ENCODE peak calls at places on chromosome 1, in six cellular contexts. A is EH, J is AG10803, B is LoVo, K is kidney glomerular epithelial cell, M is GM23248. P is an unnamed sample.

GRCh38 chr1:203996126-203996525 is 76.8 kb upstream of the SOX13 start:
- DNase-seq in B (no peak), K (no peak), M (peak; percentile 8), J (no peak), A (peak; percentile 6), P (peak; percentile 30)

GRCh38 chr1:6515771-6516170 is 24.3 kb upstream of the PLEKHG5 start:
- DNase-seq in M (peak; percentile 42), A (peak; percentile 66), J (peak; percentile 47), B (no peak), K (no peak), P (no peak)

GRCh38 chr1:215156232-215156631 is 73.7 kb downstream of the KCNK2 start:
- DNase-seq in A (peak; percentile 63), B (no peak), J (peak; percentile 64), M (peak; percentile 45), K (no peak), P (no peak)

GRCh38 chr1:195450794-195451193 is 1157.4 kb downstream of the KCNT2 start:
- DNase-seq in A (no peak), B (no peak), K (no peak), M (no peak), J (no peak), P (no peak)

GRCh38 chr1:198929961-198930599 is 291.2 kb downstream of the PTPRC start:
- DNase-seq in A (peak; percentile 45), J (peak; percentile 31), K (peak; percentile 27), M (no peak), B (peak; percentile 39), P (peak; percentile 67)

GRCh38 chr1:3314561-3315271 is 139.7 kb upstream of the ARHGEF16 start:
- DNase-seq in K (no peak), A (peak; percentile 44), J (peak; percentile 60), M (peak; percentile 43), B (no peak), P (peak; percentile 66)

GRCh38 chr1:33050221-33051076 is 13.8 kb upstream of the AK2 start:
- DNase-seq in M (peak; percentile 87), A (peak; percentile 98), K (peak; percentile 91), J (peak; percentile 95), B (peak; percentile 76), P (peak; percentile 96)

GRCh38 chr1:222462598-222462997 is 85.3 kb downstream of the HHIPL2 start:
- DNase-seq in B (no peak), M (no peak), J (no peak), A (no peak), K (no peak), P (no peak)

GRCh38 chr1:39866767-39867166 is 16.5 kb downstream of the TRIT1 start:
- DNase-seq in B (no peak), A (peak; percentile 87), K (peak; percentile 33), J (peak; percentile 73), M (peak; percentile 90), P (peak; percentile 29)

GRCh38 chr1:212618466-212619210 is 10.1 kb downstream of the ATF3 start:
- DNase-seq in K (no peak), M (peak; percentile 79), B (no peak), J (no peak), A (peak; percentile 37), P (no peak)

GRCh38 chr1:170807432-170807831 is 127.9 kb upstream of the MROH9 start:
- DNase-seq in J (peak; percentile 92), B (no peak), M (peak; percentile 88), A (peak; percentile 83), K (peak; percentile 14), P (peak; percentile 85)

GRCh38 chr1:185880330-185880729 is 146.1 kb downstream of the HMCN1 start:
- DNase-seq in B (no peak), M (no peak), A (no peak), K (no peak), J (no peak), P (no peak)

GRCh38 chr1:109659997-109660755 is 4.3 kb downstream of the GSTM4 start:
- DNase-seq in K (peak; percentile 57), J (no peak), B (no peak), A (no peak), M (no peak), P (no peak)

GRCh38 chr1:25586181-25586588 is 30.4 kb upstream of the MAN1C1 start:
- DNase-seq in A (no peak), K (no peak), M (no peak), J (no peak), B (no peak), P (no peak)

GRCh38 chr1:56551691-56552090 is 27.7 kb downstream of the PLPP3 start:
- DNase-seq in M (no peak), B (no peak), A (no peak), J (no peak), K (no peak), P (no peak)

GRCh38 chr1:113036639-113037321 is 36.2 kb upstream of the LRIG2 start:
- DNase-seq in M (peak; percentile 19), J (peak; percentile 21), A (peak; percentile 24), K (no peak), B (no peak), P (peak; percentile 58)

GRCh38 chr1:171142081-171142450 is 43.0 kb upstream of the FMO2 start:
- DNase-seq in K (no peak), M (peak; percentile 48), B (no peak), A (peak; percentile 96), J (peak; percentile 90), P (peak; percentile 97)

GRCh38 chr1:225664762-225665161 is 11.8 kb upstream of the ENAH start:
- DNase-seq in M (no peak), B (no peak), A (no peak), K (no peak), J (no peak), P (no peak)

GRCh38 chr1:188281927-188282326 is 1453.2 kb downstream of the PLA2G4A start:
- DNase-seq in M (no peak), A (no peak), K (no peak), J (no peak), B (no peak), P (no peak)

GRCh38 chr1:20008391-20008841 is 29.0 kb upstream of the PLA2G2A start:
- DNase-seq in B (no peak), K (no peak), A (peak; percentile 8), M (peak; percentile 59), J (peak; percentile 66), P (peak; percentile 5)

GRCh38 chr1:32286763-32287162 is 5.1 kb upstream of the HDAC1 start:
- DNase-seq in B (no peak), A (no peak), K (no peak), J (no peak), M (no peak), P (no peak)